ENCODE peak calls at places on chromosomes 1 and 21, in eight cellular contexts. M, R, G, H, P, X, O and N are unnamed samples.

GRCh38 chr1:160085686-160086089 is 4.3 kb downstream of the KCNJ9 start:
- DNase-seq in R (peak), G (peak), X (peak), M (peak), H (peak), P (peak), O (peak), N (peak)

GRCh38 chr21:29376556-29376955 is 77.8 kb downstream of the BACH1 start:
- DNase-seq in X (peak), P (no peak), O (peak), G (peak), M (peak), R (no peak), H (peak), N (peak)

GRCh38 chr1:25610822-25611630 is 5.6 kb upstream of the MAN1C1 start:
- DNase-seq in H (no peak), O (peak), R (no peak), X (no peak), G (no peak), M (no peak), P (no peak), N (no peak)

GRCh38 chr1:10969267-10969970 is 43.0 kb upstream of the TARDBP start:
- DNase-seq in G (no peak), R (no peak), P (no peak), X (no peak), M (no peak), O (no peak), H (peak), N (no peak)

GRCh38 chr1:16293568-16293967 is 56.6 kb upstream of the CPLANE2 start:
- DNase-seq in X (no peak), O (no peak), P (no peak), H (no peak), R (no peak), G (no peak), M (no peak), N (no peak)

GRCh38 chr21:41901782-41902181 is 22.6 kb upstream of the PRDM15 start:
- DNase-seq in M (no peak), G (no peak), P (no peak), R (no peak), H (no peak), O (no peak), X (no peak), N (no peak)

GRCh38 chr1:118918230-118918939 is 69.8 kb downstream of the TBX15 start:
- DNase-seq in H (no peak), R (no peak), O (no peak), G (no peak), X (no peak), P (no peak), M (no peak), N (no peak)

GRCh38 chr21:17159697-17160096 is 353.1 kb upstream of the CXADR start:
- DNase-seq in G (no peak), X (no peak), M (no peak), O (no peak), H (no peak), R (no peak), P (no peak), N (no peak)

GRCh38 chr1:206683313-206683712 is 1.4 kb upstream of the MAPKAPK2 start:
- DNase-seq in G (no peak), P (no peak), R (no peak), O (no peak), H (no peak), M (no peak), X (no peak), N (no peak)

GRCh38 chr1:79259390-79260336 is 253.1 kb upstream of the ADGRL4 start:
- DNase-seq in G (no peak), X (no peak), M (no peak), R (peak), P (no peak), H (no peak), O (no peak), N (no peak)

GRCh38 chr1:236518343-236518742 is 5.4 kb upstream of the LGALS8 start:
- DNase-seq in H (no peak), P (no peak), X (no peak), O (no peak), G (no peak), R (no peak), M (no peak), N (no peak)

GRCh38 chr1:71295340-71295739 is 214.5 kb upstream of the ZRANB2 start:
- DNase-seq in O (peak), H (no peak), X (no peak), P (no peak), M (no peak), G (no peak), R (no peak), N (no peak)

GRCh38 chr1:117070124-117070523 is 10.0 kb downstream of the TTF2 start:
- DNase-seq in X (no peak), P (no peak), H (no peak), O (no peak), G (no peak), M (no peak), R (no peak), N (no peak)

GRCh38 chr1:154859786-154860153 is 10.3 kb downstream of the KCNN3 start:
- DNase-seq in G (no peak), O (no peak), P (no peak), H (no peak), X (no peak), M (no peak), R (no peak), N (no peak)

GRCh38 chr1:57277681-57278080 is 146.2 kb downstream of the DAB1 start:
- DNase-seq in M (no peak), H (no peak), R (no peak), X (no peak), G (no peak), P (no peak), O (no peak), N (no peak)

GRCh38 chr1:53553734-53554509 is 94.7 kb downstream of the DMRTB1 start:
- DNase-seq in P (no peak), M (no peak), X (no peak), O (peak), G (peak), H (no peak), R (no peak), N (no peak)

GRCh38 chr1:52152976-52153375 is 11.1 kb downstream of the ZFYVE9 start:
- DNase-seq in H (no peak), P (no peak), R (no peak), M (no peak), X (no peak), O (no peak), G (no peak), N (no peak)

GRCh38 chr1:220398238-220398637 is 126.0 kb upstream of the RAB3GAP2 start:
- DNase-seq in X (no peak), O (no peak), R (no peak), H (no peak), P (no peak), G (no peak), M (no peak), N (no peak)

GRCh38 chr1:178438432-178438831 is 58.3 kb downstream of the CLEC20A start:
- DNase-seq in G (no peak), H (no peak), X (no peak), P (no peak), O (no peak), M (no peak), R (no peak), N (no peak)

GRCh38 chr1:211885746-211886522 is 55.4 kb upstream of the LPGAT1 start:
- DNase-seq in P (no peak), X (no peak), R (no peak), M (no peak), O (peak), H (no peak), G (no peak), N (no peak)

GRCh38 chr1:152932170-152932811 is 14.7 kb upstream of the SPRR5 start:
- DNase-seq in O (no peak), P (no peak), H (no peak), R (no peak), M (no peak), G (no peak), X (no peak), N (no peak)

GRCh38 chr1:178294654-178295053 is 200.8 kb downstream of the RASAL2 start:
- DNase-seq in O (no peak), P (no peak), X (no peak), M (no peak), H (no peak), R (no peak), G (no peak), N (no peak)

GRCh38 chr1:235130766-235131270 is 2.2 kb upstream of the TOMM20 start:
- DNase-seq in X (no peak), H (no peak), O (no peak), P (no peak), G (no peak), R (no peak), M (no peak), N (no peak)

GRCh38 chr1:51578383-51579109 is 38.3 kb upstream of the OSBPL9 start:
- DNase-seq in H (no peak), G (no peak), M (no peak), R (no peak), X (no peak), P (no peak), O (no peak), N (no peak)

GRCh38 chr1:94503153-94503552 is 38.4 kb downstream of the F3 start:
- DNase-seq in X (no peak), O (no peak), H (no peak), G (no peak), R (no peak), M (no peak), P (no peak), N (no peak)

GRCh38 chr21:42614391-42614790 is 39.0 kb upstream of the PDE9A start:
- DNase-seq in M (no peak), R (no peak), P (no peak), H (no peak), O (no peak), G (no peak), X (peak), N (no peak)

GRCh38 chr21:44065428-44065827 is 41.8 kb upstream of the PWP2 start:
- DNase-seq in R (no peak), X (peak), M (peak), H (no peak), O (no peak), P (no peak), G (no peak), N (no peak)

GRCh38 chr1:232059726-232060360 is 433.3 kb downstream of the DISC1 start:
- DNase-seq in G (no peak), M (no peak), R (no peak), H (no peak), X (no peak), P (no peak), O (no peak), N (no peak)

GRCh38 chr1:244839656-244840055 is 4.2 kb downstream of the COX20 start:
- DNase-seq in P (no peak), R (no peak), H (no peak), O (no peak), M (no peak), G (no peak), X (no peak), N (no peak)

GRCh38 chr1:244835276-244836134 is at the start of gene COX20:
- DNase-seq in X (peak), O (no peak), P (peak), M (peak), R (peak), H (peak), G (peak), N (peak)

GRCh38 chr1:244836135-244836521 is 670 bp downstream of the COX20 start:
- DNase-seq in X (peak), O (no peak), R (peak), H (no peak), M (no peak), P (no peak), G (no peak), N (peak)

GRCh38 chr1:244836598-244836997 is 1.1 kb downstream of the COX20 start:
- DNase-seq in M (no peak), G (no peak), R (no peak), O (no peak), H (no peak), P (no peak), X (no peak), N (no peak)

GRCh38 chr1:244837597-244838258 is 2.3 kb downstream of the COX20 start:
- DNase-seq in R (no peak), P (no peak), X (no peak), H (no peak), M (no peak), O (no peak), G (no peak), N (no peak)
- H3K27ac ChIP-seq in R (no peak), P (peak), X (peak), H (no peak), M (peak), O (no peak), G (peak), N (no peak)

DNA sequence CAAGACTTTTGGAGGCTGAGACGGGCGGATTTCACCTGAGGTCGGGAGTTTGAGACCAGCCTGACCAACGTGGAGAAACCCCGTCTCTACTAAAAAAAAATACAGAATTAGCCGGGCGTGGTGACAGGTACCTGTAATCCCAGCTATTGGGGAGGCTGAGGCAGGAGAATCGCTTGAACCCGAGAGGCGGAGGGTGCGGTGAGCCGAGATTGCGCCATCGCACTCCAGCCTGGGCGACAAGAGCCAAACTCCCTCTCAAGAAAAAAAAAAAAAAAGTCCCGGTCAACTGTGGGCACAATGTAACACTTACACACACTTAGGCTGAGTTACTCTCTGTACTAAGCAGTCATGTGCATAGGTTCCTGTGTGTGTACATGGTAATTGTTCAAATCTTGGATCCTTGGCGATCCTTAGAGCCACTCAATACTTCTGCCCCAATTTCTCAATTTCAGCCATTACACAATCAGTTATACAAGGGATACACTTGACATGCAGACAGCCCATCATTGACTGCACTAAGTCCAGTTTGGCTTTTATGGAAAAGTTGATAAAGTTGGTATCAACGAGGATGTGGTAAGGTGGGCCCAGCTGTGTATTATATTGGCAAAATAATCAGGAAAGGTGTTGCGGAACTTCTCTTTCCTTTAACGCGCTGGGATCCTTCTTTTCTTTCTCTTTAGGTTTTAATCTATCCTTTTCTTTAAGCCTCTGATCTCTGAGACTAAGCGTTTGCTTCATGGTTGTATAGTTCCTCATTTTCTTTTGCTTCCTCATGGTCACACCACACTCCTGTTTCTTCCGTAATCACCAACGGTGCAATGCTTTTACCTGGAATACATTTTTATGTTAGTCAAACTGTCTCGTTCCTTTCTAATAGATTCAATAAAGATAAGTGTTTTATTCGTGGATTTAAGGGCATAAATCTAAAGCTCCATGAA is 11.8 kb downstream of the SDCCAG8 start:
- DNase-seq in M (peak), O (no peak), R (no peak), G (no peak), X (no peak), H (no peak), P (no peak), N (no peak)
- H3K27ac ChIP-seq in M (peak), O (no peak), R (peak), G (peak), X (no peak), H (no peak), P (no peak), N (peak)

GRCh38 chr1:54866801-54867716 is 19.9 kb downstream of the DHCR24 start:
- DNase-seq in P (peak), O (no peak), M (peak), R (no peak), X (no peak), H (peak), G (no peak), N (no peak)
- H3K27ac ChIP-seq in P (no peak), O (no peak), M (peak), R (peak), X (no peak), H (no peak), G (no peak), N (no peak)

DNA sequence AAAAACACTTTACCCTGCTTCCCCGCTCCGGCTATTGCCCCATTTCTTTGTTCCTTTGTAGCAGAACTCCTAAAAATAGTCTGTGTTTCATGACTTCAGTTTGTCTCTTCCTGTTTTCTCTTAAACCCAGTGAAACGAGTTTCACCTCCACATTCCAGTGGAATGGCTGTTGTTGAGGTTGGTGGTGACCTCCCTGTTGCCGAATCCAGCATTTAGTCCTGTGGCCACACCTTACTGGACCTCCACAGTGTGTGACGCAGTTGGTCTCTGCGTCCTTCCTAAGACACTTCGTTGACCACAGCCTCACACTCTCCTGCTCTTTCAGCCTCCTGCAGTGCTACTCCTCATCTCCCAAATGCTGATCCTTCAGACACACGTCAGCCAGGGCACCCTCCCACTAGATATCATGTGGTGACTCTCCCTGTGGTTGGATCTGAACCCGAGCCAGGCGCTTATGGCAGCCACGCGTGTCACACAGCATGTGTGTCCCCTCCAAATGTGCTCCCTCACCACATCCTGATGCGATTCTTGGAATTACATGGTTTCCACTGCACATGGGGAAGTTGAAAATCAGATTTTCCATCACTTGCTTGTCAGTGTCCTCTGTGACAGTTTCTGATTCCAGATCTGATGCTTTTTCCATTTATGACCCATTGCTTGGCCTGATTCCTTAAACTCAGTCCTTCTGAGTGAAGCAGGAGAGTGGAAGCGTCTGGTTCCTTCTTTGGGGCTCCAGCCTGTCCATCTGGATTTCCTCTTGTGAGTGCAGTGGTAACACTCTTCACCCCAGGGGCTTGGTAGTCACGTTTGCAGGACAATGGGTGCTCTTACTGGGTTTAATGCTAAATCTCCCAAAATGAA is 99.1 kb upstream of the ARTN start:
- DNase-seq in H (no peak), P (no peak), G (no peak), O (no peak), R (no peak), X (no peak), M (no peak), N (no peak)
- H3K27ac ChIP-seq in H (no peak), P (peak), G (peak), O (no peak), R (peak), X (peak), M (peak), N (peak)

GRCh38 chr1:226704169-226704921 is 34.7 kb downstream of the ITPKB start:
- DNase-seq in G (no peak), P (no peak), H (no peak), O (no peak), R (no peak), X (no peak), M (no peak), N (no peak)

GRCh38 chr1:226708342-226708780 is 30.7 kb downstream of the ITPKB start:
- DNase-seq in G (peak), P (no peak), X (no peak), M (no peak), R (peak), O (no peak), H (no peak), N (no peak)

GRCh38 chr1:226708967-226709396 is 30.1 kb downstream of the ITPKB start:
- DNase-seq in H (no peak), P (no peak), M (no peak), X (no peak), O (peak), R (no peak), G (no peak), N (peak)

GRCh38 chr1:226709942-226710341 is 29.1 kb downstream of the ITPKB start:
- DNase-seq in R (no peak), O (no peak), H (no peak), X (no peak), M (no peak), G (no peak), P (no peak), N (no peak)

GRCh38 chr1:226706664-226707063 is 32.4 kb downstream of the ITPKB start:
- DNase-seq in R (no peak), H (no peak), G (no peak), P (no peak), M (no peak), O (peak), X (no peak), N (no peak)
- H3K27ac ChIP-seq in R (no peak), H (no peak), G (peak), P (no peak), M (no peak), O (peak), X (no peak), N (peak)

GRCh38 chr1:185735667-185736105 is 1.5 kb downstream of the HMCN1 start:
- DNase-seq in O (no peak), P (no peak), R (no peak), H (no peak), M (no peak), G (no peak), X (no peak), N (no peak)

GRCh38 chr1:185733818-185734709 is at the start of gene HMCN1:
- DNase-seq in R (peak), P (peak), H (peak), M (peak), O (peak), X (no peak), G (peak), N (peak)

GRCh38 chr1:185731446-185731845 is 2.7 kb upstream of the HMCN1 start:
- DNase-seq in M (no peak), O (no peak), R (no peak), G (no peak), P (no peak), X (no peak), H (no peak), N (no peak)

GRCh38 chr1:185732941-185733340 is 1.2 kb upstream of the HMCN1 start:
- DNase-seq in H (no peak), P (no peak), R (no peak), X (no peak), M (no peak), O (no peak), G (no peak), N (no peak)

DNA sequence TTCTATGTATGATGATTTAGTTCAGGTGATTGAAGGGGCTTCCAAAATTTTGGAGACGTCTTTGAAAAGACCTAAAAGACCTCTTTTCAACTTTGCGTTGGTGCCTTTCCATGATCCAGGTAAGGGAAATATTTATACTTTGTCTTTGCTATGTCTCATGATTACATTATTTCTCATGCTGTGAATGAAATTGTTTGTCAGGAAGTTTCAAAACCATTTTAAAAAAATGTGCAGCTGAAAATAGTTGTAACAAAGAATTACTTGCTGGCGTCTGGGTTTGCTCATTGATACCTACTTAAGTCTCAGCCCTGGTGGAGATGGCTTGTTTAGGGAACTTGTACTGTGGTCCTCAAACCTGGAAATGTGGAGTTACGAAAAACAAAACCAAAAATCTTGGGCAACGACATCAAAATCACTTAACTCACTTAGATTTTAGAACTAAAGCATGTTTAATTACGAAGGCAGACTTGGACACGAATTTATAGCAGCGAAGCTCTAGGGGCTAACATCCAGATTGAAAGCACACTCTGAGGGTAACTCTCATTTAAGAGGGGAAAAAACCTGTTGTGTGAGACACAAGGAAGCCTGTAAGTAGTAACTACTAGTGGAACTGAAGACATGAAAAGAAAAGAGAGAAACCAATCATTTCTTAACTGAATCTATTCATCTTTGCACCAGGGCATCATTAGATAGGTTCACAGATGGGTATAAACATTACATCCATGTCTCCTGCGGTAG is 907 bp downstream of the HMCN1 start:
- DNase-seq in O (no peak), X (no peak), G (no peak), M (no peak), H (no peak), P (no peak), R (no peak), N (no peak)
- H3K27ac ChIP-seq in O (no peak), X (no peak), G (peak), M (no peak), H (no peak), P (peak), R (no peak), N (no peak)

GRCh38 chr1:225460021-225460736 is 32.3 kb upstream of the LBR start:
- DNase-seq in M (no peak), G (no peak), H (no peak), R (no peak), X (peak), P (peak), O (peak), N (no peak)
- H3K27ac ChIP-seq in M (no peak), G (peak), H (no peak), R (peak), X (peak), P (peak), O (no peak), N (no peak)